ENCODE peak calls at places on chromosomes 2 and 18, in ten cellular contexts. K is NCI-H69; Z is gastrocnemius medialis; H is GDM1; T is stimulated activated CD4-positive, alpha-beta T cell treated with anti-CD3 and anti-CD28 coated beads, Interleukin-12 subunit alpha, Interleukin-12 subunit beta, amount 100 ng/mL, for 4 hours; O is heart left ventricle; Y is ovary; J is stomach; E is sigmoid colon; Q is activated T-cell treated with anti-CD3 and anti-CD28 coated beads for 1 hour. G is an unnamed sample.

GRCh38 chr2:240687045-240687740 is 4.5 kb upstream of the AQP12A start:
- DNase-seq in J (no peak), Y (no peak), T (no peak), O (no peak), H (no peak), Z (no peak), K (no peak), Q (no peak), E (no peak), G (no peak)

GRCh38 chr18:78192044-78192443 is 787.6 kb upstream of the SALL3 start:
- DNase-seq in Q (no peak), K (peak), Y (no peak), H (no peak), Z (no peak), E (no peak), J (no peak), O (no peak), T (no peak), G (no peak)

GRCh38 chr18:8426401-8426800 is 182.8 kb upstream of the RAB12 start:
- DNase-seq in Q (no peak), T (peak), H (no peak), Z (no peak), K (peak), J (no peak), O (no peak), Y (no peak), E (no peak), G (no peak)

GRCh38 chr2:180050246-180050645 is 43.1 kb upstream of the CWC22 start:
- DNase-seq in O (no peak), H (no peak), Z (no peak), E (no peak), J (no peak), K (no peak), Q (no peak), Y (no peak), T (no peak), G (no peak)

GRCh38 chr2:71827146-71827874 is 320.4 kb downstream of the CYP26B1 start:
- DNase-seq in H (no peak), J (no peak), O (no peak), E (no peak), Z (no peak), Q (no peak), T (no peak), K (no peak), Y (no peak), G (no peak)

GRCh38 chr18:55932675-55933074 is 344.7 kb upstream of the TCF4 start:
- DNase-seq in T (no peak), Y (no peak), K (no peak), Z (no peak), J (no peak), Q (no peak), E (no peak), O (no peak), H (no peak), G (no peak)

GRCh38 chr2:37625781-37626548 is 45.5 kb downstream of the CDC42EP3 start:
- DNase-seq in Z (no peak), H (peak), Q (peak), Y (peak), O (no peak), K (peak), T (no peak), E (peak), J (no peak), G (no peak)

GRCh38 chr2:127584047-127584446 is 48.6 kb downstream of the MYO7B start:
- DNase-seq in Q (no peak), J (peak), H (no peak), Y (peak), E (no peak), K (no peak), O (peak), Z (no peak), T (no peak), G (no peak)

GRCh38 chr18:24220318-24220688 is 81.4 kb downstream of the CABYR start:
- DNase-seq in H (no peak), Q (no peak), J (no peak), K (peak), E (no peak), Y (no peak), T (no peak), O (no peak), Z (no peak), G (no peak)

GRCh38 chr18:61637905-61638304 is 254.9 kb downstream of the RNF152 start:
- DNase-seq in Y (no peak), T (no peak), H (no peak), O (no peak), J (peak), Z (no peak), Q (no peak), K (peak), E (no peak), G (no peak)

GRCh38 chr2:37917281-37918228 is 7.5 kb upstream of the RMDN2 start:
- DNase-seq in Y (no peak), T (no peak), K (no peak), J (no peak), Z (no peak), Q (no peak), O (no peak), H (no peak), E (no peak), G (no peak)

GRCh38 chr2:186669146-186669545 is 24.7 kb upstream of the FAM171B start:
- DNase-seq in E (no peak), Y (no peak), Q (no peak), K (no peak), J (no peak), H (no peak), T (no peak), O (no peak), Z (no peak), G (no peak)

GRCh38 chr2:138381373-138381772 is 120.2 kb upstream of the SPOPL start:
- DNase-seq in O (no peak), Z (no peak), Q (no peak), H (no peak), K (no peak), E (no peak), Y (no peak), J (no peak), T (no peak), G (no peak)

GRCh38 chr18:9787716-9788115 is 79.6 kb downstream of the RAB31 start:
- DNase-seq in Z (no peak), O (no peak), E (no peak), Q (no peak), Y (no peak), H (no peak), T (no peak), K (no peak), J (no peak), G (no peak)

GRCh38 chr2:54468643-54469042 is 12.5 kb downstream of the SPTBN1 start:
- DNase-seq in O (no peak), Q (no peak), T (no peak), Z (no peak), Y (no peak), H (no peak), E (no peak), J (no peak), K (no peak), G (no peak)

GRCh38 chr18:79549638-79550000 is 130.0 kb upstream of the CTDP1 start:
- DNase-seq in J (peak), T (no peak), Z (no peak), Y (no peak), O (peak), Q (no peak), E (no peak), H (no peak), K (no peak), G (no peak)

GRCh38 chr2:35347561-35347960 is 1008.0 kb upstream of the CRIM1 start:
- DNase-seq in H (no peak), Y (no peak), T (no peak), K (peak), O (no peak), E (no peak), J (no peak), Z (no peak), Q (no peak), G (no peak)

GRCh38 chr18:61896767-61897166 is 4.0 kb upstream of the RNF152 start:
- DNase-seq in J (no peak), T (no peak), K (no peak), Y (no peak), Q (no peak), H (no peak), Z (no peak), E (peak), O (no peak), G (no peak)

GRCh38 chr2:28052691-28053090 is 162.2 kb downstream of the BABAM2 start:
- DNase-seq in H (no peak), J (no peak), K (no peak), Y (no peak), E (no peak), O (no peak), Q (no peak), T (no peak), Z (no peak), G (no peak)